ENCODE peak calls at places on chromosomes 16 and 17, in ten cellular contexts. R is fibroblast of mammary gland; Y is fibroblast of villous mesenchyme; N is H1; A is NCI-H2081; M is stimulated activated CD4-positive, alpha-beta T cell treated with anti-CD3 and anti-CD28 coated beads, Interleukin-2, amount 100 ng/mL, for 24 hours; W is Right ventricle myocardium superior; Z is psoas muscle; G is HCT116; O is C1 segment of cervical spinal cord. V is an unnamed sample.

GRCh38 chr16:71423865-71424264 is 18.0 kb downstream of the TLE7 start:
- DNase-seq in R (no peak), Y (no peak), N (no peak), A (no peak), M (no peak), W (no peak), Z (no peak), G (no peak), O (no peak), V (no peak)

GRCh38 chr17:41494524-41494923 is 4.8 kb upstream of the KRT36 start:
- DNase-seq in R (peak), Y (peak), N (no peak), A (no peak), M (no peak), W (no peak), Z (no peak), G (no peak), O (no peak), V (no peak)

GRCh38 chr16:31874354-31875111 is 926 bp downstream of the ZNF267 start:
- DNase-seq in R (peak), Y (peak), N (no peak), A (no peak), M (peak), W (no peak), Z (no peak), G (no peak), O (no peak), V (peak)

GRCh38 chr17:19738073-19738449 is 10.0 kb downstream of the ALDH3A1 start:
- DNase-seq in R (no peak), Y (no peak), N (no peak), A (no peak), M (no peak), W (no peak), Z (no peak), G (no peak), O (no peak), V (no peak)

GRCh38 chr16:85652431-85653221 is 36.1 kb downstream of the GINS2 start:
- DNase-seq in R (peak), Y (peak), N (no peak), A (peak), M (no peak), W (peak), Z (peak), G (no peak), O (no peak), V (peak)

GRCh38 chr17:15185625-15185991 is 79.5 kb downstream of the PMP22 start:
- DNase-seq in R (peak), Y (peak), N (no peak), A (no peak), M (no peak), W (peak), Z (no peak), G (no peak), O (no peak), V (no peak)

GRCh38 chr17:4711671-4712111 is 1.3 kb downstream of the ARRB2 start:
- DNase-seq in R (no peak), Y (no peak), N (no peak), A (no peak), M (no peak), W (no peak), Z (peak), G (no peak), O (no peak), V (no peak)

GRCh38 chr16:30104090-30104489 is 8.1 kb upstream of the YPEL3 start:
- DNase-seq in R (no peak), Y (no peak), N (no peak), A (no peak), M (no peak), W (peak), Z (no peak), G (no peak), O (no peak), V (no peak)

GRCh38 chr17:78583091-78583490 is 5.9 kb upstream of the DNAH17 start:
- DNase-seq in R (peak), Y (no peak), N (no peak), A (no peak), M (no peak), W (no peak), Z (peak), G (peak), O (no peak), V (no peak)

GRCh38 chr17:41332239-41332638 is 16.7 kb upstream of the KRTAP17-1 start:
- DNase-seq in R (no peak), Y (no peak), N (no peak), A (no peak), M (no peak), W (no peak), Z (no peak), G (no peak), O (no peak), V (no peak)

GRCh38 chr17:63946440-63947363 is 14.6 kb upstream of the CD79B start:
- DNase-seq in R (peak), Y (peak), N (no peak), A (peak), M (peak), W (no peak), Z (peak), G (peak), O (no peak), V (no peak)

GRCh38 chr17:16486373-16487250 is 5.4 kb downstream of the LRRC75A start:
- DNase-seq in R (peak), Y (peak), N (no peak), A (peak), M (no peak), W (peak), Z (peak), G (no peak), O (peak), V (peak)

GRCh38 chr16:67672739-67673662 is 6.4 kb downstream of the C16orf86 start:
- DNase-seq in R (peak), Y (peak), N (no peak), A (peak), M (peak), W (peak), Z (peak), G (peak), O (no peak), V (peak)

GRCh38 chr16:84659656-84660300 is 11.5 kb downstream of the KLHL36 start:
- DNase-seq in R (no peak), Y (no peak), N (no peak), A (no peak), M (no peak), W (no peak), Z (no peak), G (no peak), O (no peak), V (no peak)

GRCh38 chr17:66952031-66952524 is 12.4 kb upstream of the CACNG4 start:
- DNase-seq in R (no peak), Y (peak), N (peak), A (no peak), M (no peak), W (no peak), Z (peak), G (peak), O (no peak), V (no peak)

GRCh38 chr17:49003557-49004511 is 6.6 kb downstream of the IGF2BP1 start:
- DNase-seq in R (no peak), Y (peak), N (no peak), A (no peak), M (no peak), W (no peak), Z (no peak), G (no peak), O (no peak), V (no peak)

GRCh38 chr17:31274252-31274651 is 22.8 kb downstream of the OMG start:
- DNase-seq in R (peak), Y (peak), N (no peak), A (no peak), M (no peak), W (no peak), Z (no peak), G (no peak), O (no peak), V (peak)

GRCh38 chr16:50889276-50889675 is 147.4 kb downstream of the CYLD start:
- DNase-seq in R (no peak), Y (no peak), N (no peak), A (no peak), M (no peak), W (no peak), Z (no peak), G (no peak), O (no peak), V (no peak)

GRCh38 chr17:75601057-75601987 is 13.7 kb downstream of the MYO15B start:
- DNase-seq in R (peak), Y (peak), N (peak), A (peak), M (peak), W (peak), Z (no peak), G (peak), O (no peak), V (peak)

GRCh38 chr16:51876934-51877333 is 670.0 kb downstream of the TOX3 start:
- DNase-seq in R (no peak), Y (peak), N (no peak), A (no peak), M (no peak), W (no peak), Z (no peak), G (no peak), O (no peak), V (no peak)

GRCh38 chr17:81365148-81365600 is 30.1 kb upstream of the BAHCC1 start:
- DNase-seq in R (peak), Y (peak), N (no peak), A (no peak), M (no peak), W (no peak), Z (peak), G (peak), O (no peak), V (peak)

GRCh38 chr17:43702636-43703035 is 40.9 kb upstream of the MEOX1 start:
- DNase-seq in R (peak), Y (no peak), N (no peak), A (peak), M (no peak), W (no peak), Z (no peak), G (no peak), O (no peak), V (no peak)

GRCh38 chr17:39702901-39703893 is 3.3 kb downstream of the ERBB2 start:
- DNase-seq in R (no peak), Y (peak), N (no peak), A (no peak), M (no peak), W (no peak), Z (no peak), G (no peak), O (no peak), V (no peak)

GRCh38 chr17:34663714-34664113 is 84.3 kb downstream of the TMEM132E start:
- DNase-seq in R (no peak), Y (no peak), N (no peak), A (no peak), M (no peak), W (no peak), Z (no peak), G (no peak), O (no peak), V (no peak)

GRCh38 chr17:62704381-62704971 is 77.0 kb downstream of the MRC2 start:
- DNase-seq in R (peak), Y (no peak), N (no peak), A (peak), M (no peak), W (peak), Z (peak), G (no peak), O (no peak), V (no peak)

GRCh38 chr16:22386976-22387375 is 12.6 kb upstream of the CDR2 start:
- DNase-seq in R (peak), Y (peak), N (no peak), A (no peak), M (no peak), W (no peak), Z (no peak), G (no peak), O (no peak), V (no peak)

GRCh38 chr17:15893333-15894024 is 51.5 kb upstream of the ADORA2B start:
- DNase-seq in R (no peak), Y (peak), N (no peak), A (no peak), M (no peak), W (no peak), Z (no peak), G (no peak), O (no peak), V (no peak)

GRCh38 chr17:72486806-72487205 is 366.0 kb downstream of the SOX9 start:
- DNase-seq in R (no peak), Y (no peak), N (no peak), A (no peak), M (no peak), W (no peak), Z (no peak), G (no peak), O (no peak), V (no peak)

GRCh38 chr16:47413041-47413440 is 47.8 kb downstream of the ITFG1 start:
- DNase-seq in R (no peak), Y (no peak), N (no peak), A (no peak), M (no peak), W (no peak), Z (no peak), G (no peak), O (no peak), V (no peak)

GRCh38 chr16:29837833-29838232 is 17.6 kb downstream of the MVP start:
- DNase-seq in R (no peak), Y (no peak), N (no peak), A (no peak), M (no peak), W (no peak), Z (no peak), G (no peak), O (no peak), V (no peak)

GRCh38 chr17:12180644-12181261 is 160.1 kb downstream of the MAP2K4 start:
- DNase-seq in R (peak), Y (peak), N (no peak), A (peak), M (peak), W (no peak), Z (no peak), G (peak), O (no peak), V (no peak)

GRCh38 chr16:22380529-22380928 is 6.1 kb upstream of the CDR2 start:
- DNase-seq in R (no peak), Y (peak), N (no peak), A (no peak), M (no peak), W (no peak), Z (no peak), G (no peak), O (no peak), V (no peak)